ENCODE peak calls at places on chromosomes 4 and X, in ten cellular contexts. H is upper lobe of left lung, G is heart right ventricle, B is IMR-90, O is HCT116, A is neural progenitor cell, D is suprapubic skin, L is A549, I is aorta, J is upper lobe of right lung. E is an unnamed sample. For H3K9me3, the result is how much of the 10 kb centered on the place peaks cover.

GRCh38 chr4:190014771-190015537 is 12.1 kb downstream of the FRG2 start:
- DNase-seq in B (no peak), D (no peak), I (no peak), O (no peak), A (peak), L (no peak), H (no peak), G (no peak), J (no peak), E (peak)

GRCh38 chr4:156954598-156954997 is 17.0 kb downstream of the PDGFC start:
- DNase-seq in B (peak), D (no peak), G (no peak), J (no peak), A (no peak), L (no peak), I (no peak), O (no peak), H (peak), E (no peak)

GRCh38 chr4:65416875-65417274 is 253.4 kb downstream of the EPHA5 start:
- DNase-seq in H (peak), B (no peak), A (peak), G (peak), L (peak), D (no peak), I (no peak), O (no peak), J (no peak), E (peak)

GRCh38 chr4:149077142-149077541 is 634.9 kb upstream of the NR3C2 start:
- DNase-seq in H (no peak), J (no peak), O (no peak), B (peak), A (no peak), D (no peak), L (no peak), I (no peak), G (no peak), E (no peak)

GRCh38 chr4:137861682-137862081 is 329.4 kb upstream of the PCDH18 start:
- DNase-seq in B (peak), H (no peak), L (peak), A (peak), I (no peak), O (no peak), G (no peak), D (no peak), J (no peak), E (no peak)

GRCh38 chrX:56761167-56761566 is 32.1 kb downstream of the NBDY start:
- DNase-seq in B (no peak), I (peak), J (no peak), G (no peak), O (no peak), L (no peak), H (no peak), A (no peak), D (no peak), E (no peak)

GRCh38 chrX:11664211-11664888 is 1.4 kb downstream of the ARHGAP6 start:
- DNase-seq in L (no peak), B (no peak), H (no peak), D (peak), G (no peak), O (no peak), J (no peak), A (peak), I (peak), E (peak)

GRCh38 chrX:50402886-50403285 is 67.7 kb downstream of the DGKK start:
- DNase-seq in A (no peak), D (no peak), I (no peak), J (no peak), G (no peak), L (no peak), O (no peak), B (no peak), H (no peak), E (no peak)

GRCh38 chrX:7156879-7157278 is 8.9 kb upstream of the PUDP start:
- DNase-seq in H (no peak), L (no peak), D (no peak), B (no peak), A (no peak), J (no peak), O (no peak), I (no peak), G (no peak), E (no peak)

GRCh38 chr4:77697860-77698599 is 92.4 kb downstream of the CXCL13 start:
- DNase-seq in B (peak), O (peak), J (no peak), I (no peak), A (peak), H (no peak), D (no peak), L (peak), G (no peak), E (peak)

GRCh38 chrX:101415180-101416130 is 7.4 kb downstream of the HNRNPH2 start:
- DNase-seq in J (no peak), L (peak), G (peak), A (peak), O (no peak), B (peak), H (no peak), D (no peak), I (no peak), E (no peak)

GRCh38 chrX:43860646-43861370 is 21.4 kb downstream of the MAOB start:
- DNase-seq in I (no peak), B (peak), J (no peak), D (no peak), A (no peak), O (peak), H (no peak), L (peak), G (peak), E (no peak)

GRCh38 chr4:10697071-10697470 is 12.5 kb upstream of the CLNK start:
- DNase-seq in I (no peak), L (no peak), J (no peak), G (no peak), A (no peak), O (no peak), B (no peak), D (no peak), H (no peak), E (no peak)

GRCh38 chrX:69808375-69808774 is 192.5 kb downstream of the EDA start:
- DNase-seq in J (no peak), I (no peak), H (no peak), A (no peak), D (no peak), L (no peak), G (no peak), B (no peak), O (no peak), E (no peak)

GRCh38 chr4:54902261-54902660 is 223.1 kb downstream of the KDR start:
- DNase-seq in I (no peak), B (peak), J (no peak), G (no peak), H (no peak), O (no peak), L (no peak), A (no peak), D (no peak), E (no peak)

GRCh38 chrX:68843992-68844391 is 15.2 kb downstream of the EFNB1 start:
- DNase-seq in L (no peak), H (no peak), O (no peak), D (no peak), I (no peak), B (no peak), G (no peak), A (no peak), J (no peak), E (no peak)

GRCh38 chrX:19907794-19908193 is 20.4 kb upstream of the SH3KBP1 start:
- DNase-seq in D (no peak), J (no peak), H (no peak), A (no peak), L (peak), B (no peak), O (no peak), G (no peak), I (no peak), E (no peak)

GRCh38 chr4:140047017-140047640 is 106.9 kb downstream of the MAML3 start:
- DNase-seq in D (no peak), I (peak), H (no peak), J (no peak), L (no peak), O (no peak), A (peak), B (no peak), G (peak), E (peak)

GRCh38 chr4:112321768-112322684 is 24.9 kb downstream of the ALPK1 start:
- DNase-seq in D (no peak), H (peak), O (peak), G (peak), A (peak), I (peak), J (no peak), B (peak), L (peak), E (peak)

GRCh38 chr4:52588097-52588496 is 71.0 kb downstream of the USP46 start:
- DNase-seq in L (peak), O (peak), D (no peak), I (no peak), J (no peak), H (no peak), G (peak), A (peak), B (peak), E (peak)

GRCh38 chr4:10093273-10093621 is 23.4 kb downstream of the WDR1 start:
- DNase-seq in D (no peak), A (no peak), O (no peak), J (no peak), B (no peak), I (peak), G (no peak), H (no peak), L (no peak), E (no peak)

GRCh38 chr4:114040319-114041116 is 61.1 kb upstream of the ARSJ start:
- DNase-seq in B (peak), L (no peak), O (no peak), H (no peak), G (no peak), D (no peak), I (no peak), J (no peak), A (no peak), E (no peak)

GRCh38 chr4:71765837-71766236 is 18.0 kb downstream of the GC start:
- DNase-seq in D (no peak), L (no peak), B (no peak), A (no peak), J (no peak), O (no peak), G (no peak), H (no peak), I (no peak), E (no peak)

GRCh38 chr4:129145222-129145730 is 49.3 kb downstream of the C4orf33 start:
- DNase-seq in A (no peak), L (no peak), B (no peak), J (no peak), O (no peak), H (no peak), G (no peak), I (no peak), D (no peak), E (no peak)

GRCh38 chr4:304987-305680 is at the start of gene ZNF732:
- DNase-seq in B (peak), H (no peak), L (no peak), J (no peak), G (peak), I (peak), A (no peak), O (no peak), D (peak), E (peak)

GRCh38 chrX:26651755-26652154 is 435.8 kb downstream of the MAGEB5 start:
- DNase-seq in O (no peak), D (no peak), A (no peak), L (peak), H (no peak), B (no peak), I (no peak), G (no peak), J (no peak), E (no peak)

GRCh38 chr4:38154251-38154650 is 194.1 kb downstream of the PTTG2 start:
- DNase-seq in B (peak), A (no peak), I (no peak), D (no peak), H (no peak), J (no peak), O (no peak), L (no peak), G (no peak), E (no peak)

GRCh38 chr4:166174717-166175510 is 301.9 kb downstream of the TLL1 start:
- DNase-seq in H (no peak), D (no peak), O (no peak), I (no peak), J (no peak), B (no peak), G (no peak), L (peak), A (no peak), E (no peak)

GRCh38 chr4:146648384-146648783 is 9.7 kb downstream of the POU4F2 start:
- DNase-seq in L (no peak), O (no peak), G (no peak), H (no peak), B (no peak), I (no peak), D (no peak), A (peak), J (no peak), E (no peak)

GRCh38 chr4:160180206-160180605 is 1077.3 kb downstream of the RAPGEF2 start:
- DNase-seq in O (peak), H (no peak), G (no peak), L (peak), A (no peak), D (no peak), J (no peak), I (no peak), B (no peak), E (no peak)

GRCh38 chrX:46547857-46548256 is 2.6 kb upstream of the ZNF674 start:
- DNase-seq in L (peak), D (no peak), O (peak), B (peak), H (no peak), I (no peak), G (no peak), A (no peak), J (no peak), E (no peak)

GRCh38 chrX:39337461-39337860 is 536.2 kb downstream of the MID1IP1 start:
- DNase-seq in B (no peak), D (no peak), O (no peak), H (no peak), A (peak), L (no peak), J (no peak), I (no peak), G (no peak), E (no peak)

DNA sequence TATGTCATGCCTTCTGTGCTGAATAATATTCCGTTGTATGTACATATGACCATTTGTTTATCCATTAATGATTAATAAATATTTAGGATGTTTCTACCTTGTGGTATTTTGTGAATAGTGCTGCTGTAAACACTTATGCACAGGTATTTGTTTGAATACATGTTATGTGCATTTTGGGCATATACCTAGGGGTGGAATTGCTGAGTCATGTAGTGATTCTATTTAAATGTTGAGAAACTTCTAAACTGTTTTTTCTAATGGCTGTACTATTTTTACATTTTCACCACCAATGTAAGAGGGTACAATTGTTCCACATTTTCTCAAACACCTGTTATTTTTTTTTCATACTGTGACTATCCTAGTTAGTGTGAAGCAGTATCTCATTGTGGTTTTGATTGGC is 1318.6 kb downstream of the TECRL start:
- DNase-seq in A (no peak), H (no peak), I (no peak), J (no peak), D (no peak), B (no peak), G (no peak), L (no peak), O (no peak), E (no peak)
- H3K9me3 ChIP-seq in A (under half), H (under half), I (under half), J (under half), D (under half), B (under half), G (under half), L (under half), O (under half), E (under half)

GRCh38 chrX:24148118-24148517 is 1.4 kb upstream of the ZFX start:
- DNase-seq in G (no peak), O (no peak), A (no peak), J (no peak), D (no peak), H (no peak), L (no peak), B (peak), I (no peak), E (no peak)
- H3K4me3 ChIP-seq in G (peak), O (no peak), A (peak), J (peak), D (peak), H (no peak), L (peak), B (peak), I (no peak), E (peak)

DNA sequence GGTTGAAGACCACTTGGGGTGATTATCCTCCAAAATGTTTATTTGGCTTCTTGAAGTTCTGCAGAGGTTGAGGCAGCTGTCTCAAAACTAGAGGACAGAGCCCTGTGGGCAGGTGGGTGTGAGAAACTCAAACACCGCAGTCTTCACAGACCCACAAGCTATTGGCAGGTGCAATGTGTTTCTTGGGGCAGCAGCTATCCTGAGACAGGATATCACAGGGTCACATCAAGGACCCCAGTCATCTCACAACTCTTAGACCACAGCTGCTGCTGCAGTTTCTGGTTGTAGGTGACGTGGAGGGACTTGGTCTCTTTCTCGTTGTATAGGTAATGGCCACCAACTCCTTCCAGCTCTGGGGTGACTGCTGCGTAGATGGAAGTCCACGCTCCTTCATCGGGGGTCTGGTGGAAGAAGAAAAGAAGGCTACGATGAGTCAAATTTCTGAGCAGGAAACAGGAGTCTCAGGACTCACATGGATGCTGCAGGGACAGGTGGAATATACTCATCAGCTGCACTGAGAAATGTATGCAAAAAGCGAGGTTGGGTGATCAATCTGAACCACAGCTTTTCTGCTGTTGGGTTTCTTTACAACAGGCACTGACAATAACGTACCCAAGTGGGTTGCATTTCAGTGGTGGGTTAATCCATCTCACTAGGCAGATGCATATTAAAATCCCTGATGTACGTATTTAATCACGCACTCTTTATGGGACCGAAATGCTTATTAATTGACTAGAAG is 279.8 kb downstream of the DHRSX start:
- DNase-seq in O (no peak), D (peak), B (no peak), A (no peak), I (peak), H (no peak), J (no peak), L (no peak), G (no peak), E (no peak)
- H3K9me3 ChIP-seq in O (under half), D (under half), B (under half), A (under half), I (under half), H (under half), J (under half), L (under half), G (under half), E (under half)

DNA sequence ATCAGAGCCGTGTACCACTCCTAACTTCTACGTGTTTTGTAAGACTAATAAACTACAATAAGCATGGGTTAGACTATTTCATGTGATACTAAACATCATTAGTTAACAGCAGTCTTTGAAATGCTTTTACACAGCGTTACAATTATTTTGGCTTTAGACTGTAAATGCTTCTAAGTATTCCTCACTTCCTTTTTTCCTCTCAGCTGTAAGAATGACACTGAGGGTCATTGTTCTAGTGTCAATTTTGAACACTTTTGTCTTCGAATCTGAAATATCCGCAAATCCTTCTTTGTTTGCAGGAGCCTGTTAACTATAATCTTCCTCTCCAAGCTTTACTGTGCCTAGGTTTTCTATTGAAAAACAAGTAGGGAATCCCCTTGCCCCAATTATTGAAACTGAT is 1.5 kb downstream of the ABCE1 start:
- DNase-seq in L (no peak), A (no peak), O (no peak), G (no peak), B (peak), J (no peak), D (no peak), H (no peak), I (no peak), E (no peak)
- H3K4me3 ChIP-seq in L (peak), A (peak), O (peak), G (peak), B (peak), J (peak), D (peak), H (no peak), I (peak), E (peak)

DNA sequence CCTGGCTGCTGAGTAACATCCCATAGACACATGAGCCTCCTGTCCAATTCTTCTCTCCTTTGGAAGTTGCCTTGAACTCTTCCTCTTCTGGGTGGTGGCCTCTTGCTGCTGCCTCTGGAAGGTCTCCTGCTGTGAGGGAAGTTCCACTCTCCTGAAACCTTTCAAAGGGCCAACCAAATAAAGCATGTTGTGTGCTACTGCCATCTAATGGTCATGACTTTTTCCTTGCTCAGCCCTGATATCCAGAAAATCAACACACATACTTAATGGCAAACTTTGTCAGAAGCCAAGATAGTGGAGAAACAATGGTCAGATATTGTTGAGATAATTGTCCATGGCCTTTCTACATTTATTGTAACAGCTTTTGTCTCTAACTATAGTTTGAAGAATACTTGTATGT is 19.1 kb upstream of the ZXDA start:
- DNase-seq in D (no peak), L (peak), B (peak), O (peak), J (no peak), I (no peak), A (peak), G (no peak), H (no peak), E (no peak)
- H3K9me3 ChIP-seq in D (under half), L (under half), B (under half), O (under half), J (under half), I (under half), A (under half), G (under half), H (under half), E (under half)

DNA sequence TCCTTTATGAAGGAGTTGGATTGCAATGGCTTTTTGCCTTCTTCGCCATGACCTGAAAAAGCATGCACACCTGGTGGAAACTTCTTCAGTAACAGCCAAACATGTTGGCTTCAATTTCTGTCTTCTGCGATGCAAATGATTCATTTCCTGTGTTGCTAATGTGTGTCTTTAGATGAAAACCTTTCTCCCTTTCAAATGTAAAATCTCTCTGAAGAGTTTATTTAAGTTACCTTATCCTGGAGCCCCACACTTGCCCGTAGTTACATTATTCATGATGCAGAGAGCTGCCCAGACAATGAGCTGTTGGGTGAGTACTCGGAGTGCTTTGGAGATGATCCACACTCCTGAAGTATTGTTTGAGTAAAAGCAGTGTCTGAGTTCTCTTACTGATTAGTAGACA is 1100.9 kb downstream of the RPA4 start:
- DNase-seq in H (no peak), J (no peak), O (no peak), B (peak), I (no peak), A (no peak), G (no peak), D (no peak), L (no peak), E (no peak)
- H3K4me3 ChIP-seq in H (no peak), J (no peak), O (no peak), B (no peak), I (no peak), A (no peak), G (no peak), D (no peak), L (no peak), E (no peak)